ENCODE peak calls at places on chromosomes 2 and 18, in seven cellular contexts. Q, P, U, T, E, L and C are unnamed samples. For H3K27me3 and H3K36me3, the result is how much of the 10 kb centered on the place peaks cover.

GRCh38 chr2:17355608-17356329 is 162.5 kb downstream of the RAD51AP2 start:
- DNase-seq in Q (no peak), P (no peak), U (no peak), T (no peak), E (no peak), L (no peak), C (no peak)

GRCh38 chr2:151374426-151374825 is 17.0 kb downstream of the TNFAIP6 start:
- DNase-seq in Q (no peak), P (peak), U (peak), T (no peak), E (no peak), L (no peak), C (no peak)

GRCh38 chr18:37684590-37684989 is 119.0 kb upstream of the CELF4 start:
- DNase-seq in Q (no peak), P (no peak), U (no peak), T (no peak), E (no peak), L (no peak), C (no peak)

GRCh38 chr18:23857756-23858155 is 156.8 kb upstream of the TTC39C start:
- DNase-seq in Q (no peak), P (peak), U (no peak), T (no peak), E (no peak), L (no peak), C (no peak)

GRCh38 chr2:72810165-72810564 is 15.7 kb downstream of the EXOC6B start:
- DNase-seq in Q (no peak), P (no peak), U (no peak), T (no peak), E (no peak), L (no peak), C (no peak)

GRCh38 chr2:107392241-107392704 is 434.4 kb upstream of the RGPD4 start:
- DNase-seq in Q (peak), P (no peak), U (no peak), T (no peak), E (no peak), L (no peak), C (no peak)

GRCh38 chr2:74564222-74564621 is 9.7 kb downstream of the DOK1 start:
- DNase-seq in Q (no peak), P (peak), U (no peak), T (no peak), E (no peak), L (no peak), C (no peak)

GRCh38 chr18:43578636-43579203 is 301.4 kb upstream of the SYT4 start:
- DNase-seq in Q (no peak), P (peak), U (no peak), T (no peak), E (no peak), L (no peak), C (no peak)

GRCh38 chr2:197423307-197423706 is 11.5 kb downstream of the SF3B1 start:
- DNase-seq in Q (no peak), P (no peak), U (no peak), T (no peak), E (no peak), L (no peak), C (no peak)

GRCh38 chr2:168416555-168416954 is 39.5 kb upstream of the CERS6 start:
- DNase-seq in Q (no peak), P (peak), U (no peak), T (no peak), E (no peak), L (no peak), C (no peak)

GRCh38 chr2:136765736-136766323 is 485 bp downstream of the THSD7B start:
- DNase-seq in Q (peak), P (no peak), U (no peak), T (no peak), E (peak), L (no peak), C (no peak)

GRCh38 chr2:26740346-26740745 is 23.7 kb upstream of the SLC35F6 start:
- DNase-seq in Q (no peak), P (no peak), U (no peak), T (no peak), E (no peak), L (no peak), C (no peak)

GRCh38 chr2:225052703-225053102 is 10.4 kb upstream of the DOCK10 start:
- DNase-seq in Q (no peak), P (no peak), U (no peak), T (no peak), E (no peak), L (no peak), C (no peak)

GRCh38 chr2:173101687-173102086 is 26.0 kb downstream of the MAP3K20 start:
- DNase-seq in Q (no peak), P (peak), U (no peak), T (no peak), E (no peak), L (no peak), C (no peak)

GRCh38 chr18:66316708-66317107 is 287.2 kb downstream of the CDH19 start:
- DNase-seq in Q (no peak), P (no peak), U (no peak), T (no peak), E (no peak), L (no peak), C (no peak)

GRCh38 chr2:180980943-180981898 is 816 bp downstream of the UBE2E3 start:
- DNase-seq in Q (peak), P (peak), U (no peak), T (peak), E (peak), L (no peak), C (no peak)

GRCh38 chr2:33502025-33502424 is 25.6 kb downstream of the RASGRP3 start:
- DNase-seq in Q (no peak), P (no peak), U (no peak), T (no peak), E (no peak), L (no peak), C (no peak)

GRCh38 chr18:68448736-68449135 is 266.2 kb downstream of the TMX3 start:
- DNase-seq in Q (no peak), P (peak), U (no peak), T (no peak), E (no peak), L (no peak), C (no peak)

GRCh38 chr2:38505779-38506178 is 96.9 kb downstream of the HNRNPLL start:
- DNase-seq in Q (no peak), P (peak), U (no peak), T (peak), E (peak), L (no peak), C (no peak)

GRCh38 chr2:167103757-167104133 is 215.5 kb downstream of the XIRP2 start:
- DNase-seq in Q (no peak), P (no peak), U (no peak), T (no peak), E (no peak), L (no peak), C (no peak)

GRCh38 chr2:205850172-205850571 is 167.9 kb downstream of the NRP2 start:
- DNase-seq in Q (no peak), P (no peak), U (no peak), T (no peak), E (no peak), L (no peak), C (no peak)

GRCh38 chr2:128536925-128537620 is 218.4 kb upstream of the HS6ST1 start:
- DNase-seq in Q (no peak), P (peak), U (no peak), T (no peak), E (no peak), L (no peak), C (no peak)

GRCh38 chr2:241559489-241560180 is 1.1 kb downstream of the BOK start:
- DNase-seq in Q (peak), P (peak), U (no peak), T (no peak), E (peak), L (no peak), C (no peak)

DNA sequence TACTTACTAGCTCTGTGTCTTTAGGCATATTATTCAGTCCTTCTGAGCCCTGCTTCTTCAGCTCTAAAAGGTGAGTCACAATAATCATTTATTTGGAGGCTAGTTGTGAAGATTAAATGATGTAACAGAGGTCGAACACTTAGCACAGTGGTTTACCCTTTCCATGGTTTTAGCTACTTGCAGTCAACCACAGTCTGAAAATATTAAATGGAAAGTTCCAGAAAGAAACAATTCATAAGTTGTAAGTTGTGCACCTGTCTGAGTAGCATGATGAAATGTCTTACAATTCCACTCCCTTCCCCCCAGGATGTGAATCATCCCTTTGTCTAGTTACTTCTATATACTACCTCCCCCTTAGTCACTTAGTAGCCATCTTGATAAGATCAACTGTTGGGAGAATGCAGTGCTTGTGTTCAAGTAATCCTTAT is 217.6 kb upstream of the THUMPD2 start:
- DNase-seq in Q (no peak), P (peak), U (no peak), T (no peak), E (no peak), L (no peak), C (no peak)
- TF ChIP-seq CTCF in Q (no peak), P (no peak), U (no peak), T (no peak), E (no peak), L (no peak), C (no peak)

GRCh38 chr18:11749305-11749704 is 60.2 kb downstream of the GNAL start:
- DNase-seq in Q (no peak), P (no peak), U (no peak), T (no peak), E (no peak), L (no peak), C (no peak)

GRCh38 chr18:11750581-11751304 is 61.7 kb downstream of the GNAL start:
- DNase-seq in Q (no peak), P (no peak), U (no peak), T (no peak), E (no peak), L (no peak), C (no peak)

GRCh38 chr18:11750171-11750570 is 61.1 kb downstream of the GNAL start:
- DNase-seq in Q (no peak), P (no peak), U (no peak), T (no peak), E (no peak), L (no peak), C (no peak)

GRCh38 chr18:11752116-11752911 is 63.2 kb downstream of the GNAL start:
- DNase-seq in Q (no peak), P (peak), U (peak), T (no peak), E (no peak), L (no peak), C (no peak)

GRCh38 chr18:11751305-11752115 is 62.4 kb downstream of the GNAL start:
- DNase-seq in Q (no peak), P (no peak), U (no peak), T (no peak), E (no peak), L (no peak), C (no peak)
- H3K27me3 ChIP-seq in Q (under half), P (half or more), U (half or more), T (under half), E (under half), L (under half), C (under half)

GRCh38 chr2:190978389-190979053 is 35.5 kb downstream of the STAT1 start:
- DNase-seq in Q (no peak), P (peak), U (no peak), T (no peak), E (no peak), L (no peak), C (no peak)
- H3K36me3 ChIP-seq in Q (half or more), P (under half), U (half or more), T (half or more), E (under half), L (under half), C (half or more)

GRCh38 chr2:58856100-58856499 is 615.0 kb upstream of the FANCL start:
- DNase-seq in Q (no peak), P (no peak), U (no peak), T (no peak), E (no peak), L (no peak), C (no peak)
- TF ChIP-seq CTCF in Q (no peak), P (no peak), U (no peak), T (no peak), E (no peak), L (no peak), C (no peak)

DNA sequence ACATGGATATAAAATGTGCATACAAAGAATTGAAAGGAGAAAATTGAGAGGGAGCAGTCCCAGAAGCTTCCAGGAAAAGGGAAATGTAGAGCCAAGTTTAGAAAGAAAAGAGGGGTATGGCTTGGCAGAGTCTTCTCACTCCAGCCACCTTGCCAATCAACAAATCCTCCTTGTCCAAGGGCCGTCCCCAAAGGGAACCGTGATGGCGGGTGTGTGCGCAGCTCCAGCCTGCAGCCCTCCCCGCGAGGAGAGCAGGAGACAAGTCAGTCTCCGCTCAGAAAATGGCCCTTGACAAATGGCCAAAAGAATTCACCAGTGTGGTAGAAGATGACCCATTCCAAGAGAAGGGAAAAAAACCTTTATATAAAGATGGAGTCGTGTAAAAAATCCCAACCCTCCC is 448.3 kb upstream of the POU3F3 start:
- DNase-seq in Q (no peak), P (no peak), U (no peak), T (no peak), E (no peak), L (no peak), C (no peak)
- H3K27me3 ChIP-seq in Q (under half), P (under half), U (under half), T (under half), E (under half), L (under half), C (under half)

DNA sequence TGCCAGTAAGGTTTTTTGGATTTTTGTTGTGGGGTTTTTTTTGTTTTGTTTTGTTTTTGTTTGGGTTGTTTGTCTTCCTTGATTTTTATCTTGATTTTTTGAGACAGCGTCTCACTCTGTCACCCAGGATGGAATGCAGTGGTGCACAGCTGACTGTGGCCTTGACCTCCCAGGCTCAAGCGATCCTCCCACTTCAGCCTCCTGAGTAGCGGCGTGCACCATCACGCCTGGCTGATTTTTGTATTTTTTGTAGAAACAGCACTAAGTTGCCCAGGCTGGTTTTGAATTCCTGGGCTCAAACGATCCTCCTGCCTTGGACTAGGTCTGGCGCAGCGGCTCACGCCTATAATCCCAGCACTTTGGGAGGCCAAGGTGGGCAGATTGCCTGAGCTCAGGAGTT is 16.4 kb downstream of the MPPE1 start:
- DNase-seq in Q (no peak), P (no peak), U (no peak), T (no peak), E (no peak), L (no peak), C (no peak)
- H3K36me3 ChIP-seq in Q (under half), P (under half), U (under half), T (half or more), E (under half), L (under half), C (under half)

DNA sequence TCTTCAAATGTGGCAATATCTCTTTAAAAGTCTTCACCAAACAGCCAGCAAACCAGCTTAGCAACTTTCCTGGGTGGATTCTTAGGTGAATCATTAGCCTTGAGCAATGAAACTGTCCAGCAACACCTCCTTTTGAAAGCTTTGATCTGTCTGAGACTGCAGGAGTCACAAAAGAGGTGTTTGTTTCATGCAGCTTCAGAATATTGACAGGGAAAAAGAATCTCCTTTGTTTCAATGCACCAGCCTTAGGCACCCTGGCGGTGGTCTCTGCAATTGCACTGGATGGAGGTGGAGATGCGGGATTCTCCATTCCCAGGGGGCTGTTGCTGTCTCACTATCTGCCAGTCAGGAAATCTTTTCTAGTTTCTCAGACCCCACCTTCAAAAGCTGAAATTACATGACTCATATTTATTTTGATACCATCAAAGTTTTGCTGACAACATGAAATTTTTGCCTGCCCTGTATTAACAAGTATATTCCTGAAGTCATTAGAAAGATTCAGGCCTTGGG is 76.0 kb upstream of the DSG1 start:
- DNase-seq in Q (peak), P (peak), U (peak), T (no peak), E (peak), L (no peak), C (no peak)
- TF ChIP-seq CTCF in Q (peak), P (peak), U (peak), T (peak), E (peak), L (no peak), C (peak)